ENCODE peak calls at places on chromosomes 6 and 20, in eight cellular contexts. Z is K562, I is HCT116, G is GM12878, M is H1, K is HepG2, Y is endothelial cell of umbilical vein, U is SK-N-SH. W is an unnamed sample.

GRCh38 chr6:88532241-88532860 is 366.2 kb upstream of the CNR1 start:
- DNase-seq in Z (no peak), I (no peak), G (no peak), M (no peak), K (no peak), Y (no peak), U (no peak), W (peak)

GRCh38 chr6:126127662-126128061 is 141.3 kb downstream of the TRMT11 start:
- DNase-seq in Z (no peak), I (no peak), G (no peak), M (no peak), K (no peak), Y (no peak), U (no peak), W (peak)

GRCh38 chr20:14866841-14867514 is 529.6 kb upstream of the FLRT3 start:
- DNase-seq in Z (no peak), I (no peak), G (no peak), M (no peak), K (peak), Y (no peak), U (no peak), W (no peak)

GRCh38 chr20:25039697-25040437 is 18.1 kb downstream of the ACSS1 start:
- DNase-seq in Z (no peak), I (no peak), G (no peak), M (no peak), K (no peak), Y (peak), U (no peak), W (no peak)

GRCh38 chr20:53884859-53885654 is 185.3 kb downstream of the BCAS1 start:
- DNase-seq in Z (no peak), I (no peak), G (no peak), M (no peak), K (no peak), Y (no peak), U (no peak), W (no peak)

GRCh38 chr6:70398783-70399730 is 14.3 kb upstream of the FAM135A start:
- DNase-seq in Z (peak), I (peak), G (no peak), M (no peak), K (peak), Y (peak), U (no peak), W (no peak)

GRCh38 chr20:53883098-53883762 is 187.2 kb downstream of the BCAS1 start:
- DNase-seq in Z (no peak), I (no peak), G (no peak), M (no peak), K (no peak), Y (no peak), U (no peak), W (no peak)

GRCh38 chr6:121222656-121223055 is 111.6 kb downstream of the TBC1D32 start:
- DNase-seq in Z (peak), I (no peak), G (no peak), M (no peak), K (no peak), Y (peak), U (no peak), W (peak)

GRCh38 chr6:137342607-137343186 is 123.5 kb upstream of the IFNGR1 start:
- DNase-seq in Z (no peak), I (no peak), G (no peak), M (no peak), K (no peak), Y (no peak), U (peak), W (peak)

GRCh38 chr20:19885981-19886665 is 128.1 kb downstream of the RIN2 start:
- DNase-seq in Z (no peak), I (no peak), G (no peak), M (no peak), K (peak), Y (peak), U (no peak), W (peak)

GRCh38 chr6:109523478-109523877 is 40.5 kb upstream of the ZBTB24 start:
- DNase-seq in Z (no peak), I (no peak), G (no peak), M (no peak), K (no peak), Y (no peak), U (no peak), W (no peak)

GRCh38 chr6:106087548-106088325 is 1.6 kb downstream of the PRDM1 start:
- DNase-seq in Z (no peak), I (no peak), G (no peak), M (no peak), K (no peak), Y (peak), U (no peak), W (peak)
- TF ChIP-seq POLR2AphosphoS5 in Z (no peak), I (no peak), G (no peak), M (no peak), K (no peak), Y (no peak), U (no peak), W (no peak)

GRCh38 chr6:74879234-74879633 is 326.6 kb downstream of the COL12A1 start:
- DNase-seq in Z (no peak), I (no peak), G (no peak), M (no peak), K (no peak), Y (no peak), U (no peak), W (no peak)

GRCh38 chr6:74870403-74870802 is 335.4 kb downstream of the COL12A1 start:
- DNase-seq in Z (no peak), I (peak), G (no peak), M (no peak), K (peak), Y (no peak), U (no peak), W (peak)

GRCh38 chr6:74872754-74873446 is 333.0 kb downstream of the COL12A1 start:
- DNase-seq in Z (no peak), I (no peak), G (no peak), M (no peak), K (no peak), Y (peak), U (no peak), W (no peak)

GRCh38 chr6:74871757-74872156 is 334.1 kb downstream of the COL12A1 start:
- DNase-seq in Z (no peak), I (no peak), G (no peak), M (no peak), K (no peak), Y (no peak), U (no peak), W (no peak)

DNA sequence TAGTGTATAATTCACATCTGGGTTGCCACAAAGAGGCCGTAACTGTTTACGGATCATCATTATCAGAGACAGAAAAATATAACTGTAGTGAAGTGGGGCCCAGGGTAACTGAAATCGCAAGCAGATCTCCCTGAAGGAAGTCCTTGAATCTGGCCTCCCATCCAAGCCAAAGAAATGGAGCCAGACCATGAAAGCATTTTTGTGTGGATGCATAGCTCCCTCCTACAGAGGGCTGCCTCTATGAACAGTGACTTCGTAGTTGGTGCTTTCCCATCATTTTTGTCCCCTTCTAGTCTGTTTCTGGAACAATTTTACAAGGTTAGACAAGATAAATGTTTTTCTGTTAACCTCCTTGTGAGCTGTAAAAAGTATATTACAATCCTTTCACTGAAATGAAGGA is 331.9 kb downstream of the COL12A1 start:
- DNase-seq in Z (no peak), I (no peak), G (no peak), M (no peak), K (no peak), Y (no peak), U (no peak), W (no peak)
- H3K4me2 ChIP-seq in Z (no peak), I (no peak), G (no peak), M (no peak), K (no peak), Y (no peak), U (no peak), W (no peak)

GRCh38 chr6:53524455-53524815 is 20.5 kb downstream of the GCLC start:
- DNase-seq in Z (no peak), I (no peak), G (no peak), M (no peak), K (no peak), Y (peak), U (no peak), W (peak)
- TF ChIP-seq POLR2AphosphoS5 in Z (no peak), I (no peak), G (no peak), M (no peak), K (no peak), Y (no peak), U (no peak), W (no peak)

DNA sequence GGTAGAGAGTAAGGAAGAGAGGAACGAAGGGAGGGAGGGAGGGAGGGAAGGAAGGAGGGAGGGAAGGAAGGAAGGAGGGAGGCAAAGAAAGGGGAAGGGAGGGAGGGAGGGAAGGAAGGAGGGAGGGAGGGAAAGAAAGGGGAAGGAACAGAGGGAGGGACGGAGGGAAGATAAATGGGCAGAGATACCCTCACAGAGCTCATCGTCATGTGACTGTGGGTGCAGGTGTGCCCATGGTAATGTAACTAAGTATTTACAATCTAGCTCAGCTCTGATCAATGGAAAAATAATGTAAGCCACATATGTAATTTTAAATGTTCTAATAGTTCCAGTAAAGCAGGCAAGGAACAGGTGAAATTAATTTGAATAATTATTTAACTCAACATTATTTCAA is 54.7 kb upstream of the FAM83D start:
- DNase-seq in Z (no peak), I (no peak), G (no peak), M (no peak), K (no peak), Y (no peak), U (no peak), W (no peak)
- H3K4me2 ChIP-seq in Z (no peak), I (no peak), G (peak), M (no peak), K (no peak), Y (no peak), U (no peak), W (no peak)

GRCh38 chr20:38986663-38987062 is 24.5 kb downstream of the DHX35 start:
- DNase-seq in Z (no peak), I (no peak), G (peak), M (no peak), K (no peak), Y (no peak), U (no peak), W (no peak)
- TF ChIP-seq POLR2AphosphoS5 in Z (no peak), I (no peak), G (no peak), M (no peak), K (no peak), Y (no peak), U (no peak), W (no peak)

DNA sequence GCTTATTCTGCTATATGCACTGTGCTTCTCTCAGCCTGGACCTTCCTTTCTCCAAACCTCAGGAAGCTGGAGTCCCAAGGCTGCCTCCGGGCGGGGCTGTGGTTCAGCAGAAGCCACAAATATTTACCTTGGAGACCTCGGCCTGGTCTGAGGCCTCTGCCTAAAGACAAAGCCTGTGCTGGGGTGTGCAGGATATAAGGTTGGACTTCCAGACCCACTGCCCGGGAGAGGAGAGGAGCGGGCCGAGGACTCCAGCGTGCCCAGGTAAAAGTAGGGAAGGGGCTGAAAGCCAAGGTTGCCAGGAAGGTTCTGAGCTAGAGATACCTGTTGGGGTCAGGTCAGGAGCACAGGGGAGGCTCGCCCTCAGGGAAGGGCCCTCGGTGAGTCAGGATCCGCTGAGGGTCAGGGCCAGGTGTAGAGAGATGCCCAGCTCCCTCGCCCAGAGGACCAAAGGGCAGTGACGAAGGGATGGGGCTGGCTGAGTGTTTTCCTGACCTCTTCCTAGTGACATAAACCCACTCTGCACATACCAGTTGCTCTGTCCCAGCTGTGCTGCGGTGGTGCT is at the start of gene BPIFB1:
- DNase-seq in Z (no peak), I (no peak), G (no peak), M (no peak), K (peak), Y (no peak), U (no peak), W (no peak)
- H3K4me2 ChIP-seq in Z (no peak), I (peak), G (no peak), M (no peak), K (peak), Y (no peak), U (no peak), W (no peak)